ENCODE peak calls at places on chromosomes 16 and 17, in four cellular contexts. S, J, P and C are unnamed samples.

GRCh38 chr17:65027305-65027704 is 29.2 kb downstream of the GNA13 start:
- DNase-seq in P (peak; percentile 78), S (no peak), J (peak; percentile 83), C (no peak)

GRCh38 chr16:17252064-17252463 is 218.7 kb downstream of the XYLT1 start:
- DNase-seq in S (no peak), J (no peak), P (no peak), C (no peak)

GRCh38 chr17:39547713-39548478 is 59.8 kb downstream of the NEUROD2 start:
- DNase-seq in S (peak; percentile 58), P (peak; percentile 84), J (peak; percentile 60), C (peak; percentile 65)

GRCh38 chr17:61393550-61393903 is 6.1 kb upstream of the TBX2 start:
- DNase-seq in J (no peak), P (no peak), S (no peak), C (peak; percentile 60)

GRCh38 chr17:71183083-71183697 is 937.6 kb upstream of the SOX9 start:
- DNase-seq in P (no peak), J (no peak), S (no peak), C (no peak)

GRCh38 chr17:52025231-52025630 is 133.3 kb downstream of the CA10 start:
- DNase-seq in P (no peak), S (no peak), J (no peak), C (no peak)

GRCh38 chr16:87044031-87044380 is 273.2 kb downstream of the C16orf95 start:
- DNase-seq in S (no peak), J (no peak), P (no peak), C (no peak)

GRCh38 chr16:87463722-87464690 is 28.8 kb downstream of the ZCCHC14 start:
- DNase-seq in S (no peak), J (no peak), P (peak; percentile 29), C (no peak)

GRCh38 chr17:55069983-55070529 is 101.5 kb downstream of the STXBP4 start:
- DNase-seq in J (no peak), P (no peak), S (no peak), C (no peak)

GRCh38 chr17:27578718-27579085 is 52.3 kb upstream of the LGALS9 start:
- DNase-seq in P (no peak), S (no peak), J (no peak), C (no peak)

GRCh38 chr17:40563371-40564052 is 1.8 kb downstream of the CCR7 start:
- DNase-seq in S (no peak), J (no peak), P (no peak), C (no peak)

GRCh38 chr17:80938556-80938955 is 53.1 kb upstream of the CHMP6 start:
- DNase-seq in S (no peak), P (no peak), J (no peak), C (no peak)

GRCh38 chr17:28951991-28952975 is 965 bp upstream of the PHF12 start:
- DNase-seq in P (peak; percentile 98), J (peak; percentile 97), S (peak; percentile 100), C (peak; percentile 100)

GRCh38 chr16:66121466-66121865 is 245.0 kb upstream of the CDH5 start:
- DNase-seq in P (no peak), J (no peak), S (no peak), C (no peak)

GRCh38 chr16:76371441-76371840 is 94.2 kb downstream of the CNTNAP4 start:
- DNase-seq in J (no peak), P (no peak), S (no peak), C (no peak)

GRCh38 chr16:86380045-86380444 is 130.3 kb upstream of the FOXF1 start:
- DNase-seq in S (no peak), J (no peak), P (no peak), C (no peak)

GRCh38 chr17:65482201-65482600 is 79.2 kb downstream of the AXIN2 start:
- DNase-seq in S (no peak), P (no peak), J (no peak), C (no peak)

GRCh38 chr16:85480727-85481101 is 132.4 kb upstream of the GSE1 start:
- DNase-seq in P (no peak), S (peak; percentile 80), J (no peak), C (no peak)

GRCh38 chr17:42233148-42233547 is 38.9 kb upstream of the GHDC start:
- DNase-seq in J (peak; percentile 31), P (no peak), S (no peak), C (no peak)

GRCh38 chr17:36726199-36726598 is 124.8 kb downstream of the MRM1 start:
- DNase-seq in P (no peak), J (no peak), S (no peak), C (no peak)

GRCh38 chr17:32998111-32998892 is 6.7 kb downstream of the SPACA3 start:
- DNase-seq in S (peak; percentile 72), P (peak; percentile 87), J (peak; percentile 65), C (peak; percentile 79)

GRCh38 chr16:56985962-56986360 is 3.4 kb upstream of the NLRC5 start:
- DNase-seq in S (no peak), J (no peak), P (no peak), C (no peak)

GRCh38 chr16:26019885-26020284 is 328.1 kb downstream of the HS3ST4 start:
- DNase-seq in J (no peak), S (peak; percentile 86), P (no peak), C (no peak)

GRCh38 chr16:84143784-84144199 is 1.2 kb downstream of the HSDL1 start:
- DNase-seq in P (no peak), J (no peak), S (no peak), C (no peak)

GRCh38 chr16:6857575-6857974 is 475.1 kb upstream of the RBFOX1 start:
- DNase-seq in S (no peak), P (no peak), J (no peak), C (no peak)

GRCh38 chr16:54526916-54527315 is 240.3 kb upstream of the IRX3 start:
- DNase-seq in J (no peak), P (no peak), S (no peak), C (no peak)

GRCh38 chr16:46801428-46802049 is 29.4 kb downstream of the C16orf87 start:
- DNase-seq in S (no peak), J (peak; percentile 30), P (peak; percentile 27), C (no peak)

GRCh38 chr17:39979865-39980401 is 674 bp upstream of the PSMD3 start:
- DNase-seq in J (peak; percentile 14), P (peak; percentile 52), S (peak; percentile 58), C (no peak)

GRCh38 chr16:13906426-13907089 is 13.4 kb upstream of the ERCC4 start:
- DNase-seq in J (no peak), P (no peak), S (no peak), C (peak; percentile 31)

GRCh38 chr16:85573696-85574641 is 39.2 kb upstream of the GSE1 start:
- DNase-seq in J (no peak), S (no peak), P (no peak), C (peak; percentile 78)

GRCh38 chr17:78351449-78352006 is 8.3 kb downstream of the SOCS3 start:
- DNase-seq in P (no peak), S (no peak), J (peak; percentile 73), C (no peak)